ENCODE peak calls at places on chromosomes 7 and 10, in eight cellular contexts. A, H, Y, I, Z, M, J and Q are unnamed samples.

GRCh38 chr7:113804475-113805130 is 114.2 kb downstream of the PPP1R3A start:
- DNase-seq in A (no peak), H (no peak), Y (no peak), I (no peak), Z (no peak), M (no peak), J (no peak), Q (no peak)

GRCh38 chr7:121605297-121605640 is 209.2 kb upstream of the FAM3C start:
- DNase-seq in A (no peak), H (no peak), Y (no peak), I (peak), Z (no peak), M (no peak), J (peak), Q (peak)

GRCh38 chr10:63819753-63820347 is 298.6 kb downstream of the REEP3 start:
- DNase-seq in A (peak), H (peak), Y (peak), I (peak), Z (peak), M (peak), J (peak), Q (peak)

GRCh38 chr10:118966131-118967125 is 63.1 kb upstream of the NANOS1 start:
- DNase-seq in A (no peak), H (no peak), Y (peak), I (no peak), Z (no peak), M (peak), J (no peak), Q (peak)

GRCh38 chr10:129968937-129969527 is 5.0 kb upstream of the EBF3 start:
- DNase-seq in A (peak), H (peak), Y (peak), I (peak), Z (no peak), M (peak), J (peak), Q (peak)

GRCh38 chr10:13054844-13055243 is 45.1 kb upstream of the OPTN start:
- DNase-seq in A (no peak), H (no peak), Y (no peak), I (no peak), Z (no peak), M (no peak), J (no peak), Q (no peak)

GRCh38 chr10:114576716-114577115 is 81.4 kb downstream of the ABLIM1 start:
- DNase-seq in A (no peak), H (no peak), Y (no peak), I (no peak), Z (no peak), M (no peak), J (no peak), Q (no peak)

GRCh38 chr7:10708447-10708846 is 265.2 kb upstream of the PHF14 start:
- DNase-seq in A (no peak), H (peak), Y (no peak), I (no peak), Z (no peak), M (no peak), J (no peak), Q (no peak)

GRCh38 chr10:12521423-12521822 is 172.1 kb downstream of the CAMK1D start:
- DNase-seq in A (no peak), H (no peak), Y (no peak), I (no peak), Z (no peak), M (no peak), J (no peak), Q (no peak)

GRCh38 chr7:47254081-47255006 is 327.6 kb downstream of the TNS3 start:
- DNase-seq in A (peak), H (peak), Y (peak), I (peak), Z (no peak), M (peak), J (peak), Q (peak)

GRCh38 chr10:2913531-2913930 is 153.8 kb upstream of the PFKP start:
- DNase-seq in A (no peak), H (no peak), Y (no peak), I (no peak), Z (no peak), M (no peak), J (no peak), Q (no peak)

GRCh38 chr10:450463-450862 is 239.0 kb downstream of the DIP2C start:
- DNase-seq in A (no peak), H (no peak), Y (no peak), I (no peak), Z (no peak), M (no peak), J (no peak), Q (no peak)

GRCh38 chr7:82624337-82624736 is 180.8 kb upstream of the CACNA2D1 start:
- DNase-seq in A (no peak), H (no peak), Y (peak), I (peak), Z (peak), M (no peak), J (peak), Q (peak)

GRCh38 chr10:88194961-88195367 is 331.5 kb downstream of the PTEN start:
- DNase-seq in A (no peak), H (no peak), Y (no peak), I (no peak), Z (no peak), M (no peak), J (no peak), Q (peak)

GRCh38 chr7:39749177-39749576 is 125.8 kb downstream of the RALA start:
- DNase-seq in A (no peak), H (no peak), Y (peak), I (peak), Z (no peak), M (no peak), J (peak), Q (peak)

GRCh38 chr10:81093056-81093455 is 555.4 kb downstream of the SH2D4B start:
- DNase-seq in A (no peak), H (no peak), Y (no peak), I (no peak), Z (no peak), M (no peak), J (no peak), Q (no peak)

GRCh38 chr7:152633504-152633903 is 42.4 kb downstream of the XRCC2 start:
- DNase-seq in A (no peak), H (no peak), Y (no peak), I (no peak), Z (no peak), M (no peak), J (no peak), Q (no peak)

GRCh38 chr10:114395361-114396022 is 8.8 kb downstream of the AFAP1L2 start:
- DNase-seq in A (no peak), H (peak), Y (no peak), I (no peak), Z (no peak), M (no peak), J (no peak), Q (no peak)

GRCh38 chr10:121598261-121599249 is at the start of gene FGFR2:
- DNase-seq in A (peak), H (peak), Y (peak), I (peak), Z (no peak), M (peak), J (peak), Q (peak)

GRCh38 chr10:131743190-131744151 is 157.3 kb upstream of the PPP2R2D start:
- DNase-seq in A (no peak), H (peak), Y (no peak), I (no peak), Z (no peak), M (no peak), J (no peak), Q (no peak)

GRCh38 chr7:94578615-94579014 is 69.0 kb downstream of the CASD1 start:
- DNase-seq in A (no peak), H (no peak), Y (no peak), I (no peak), Z (no peak), M (no peak), J (no peak), Q (no peak)

GRCh38 chr10:125064681-125065492 is 95.5 kb downstream of the CTBP2 start:
- DNase-seq in A (peak), H (peak), Y (peak), I (peak), Z (peak), M (no peak), J (no peak), Q (peak)

GRCh38 chr10:122417667-122418066 is 36.8 kb upstream of the ARMS2 start:
- DNase-seq in A (no peak), H (no peak), Y (peak), I (peak), Z (peak), M (no peak), J (no peak), Q (peak)

GRCh38 chr7:82291931-82292330 is 151.6 kb downstream of the CACNA2D1 start:
- DNase-seq in A (no peak), H (no peak), Y (no peak), I (peak), Z (no peak), M (no peak), J (no peak), Q (no peak)

DNA sequence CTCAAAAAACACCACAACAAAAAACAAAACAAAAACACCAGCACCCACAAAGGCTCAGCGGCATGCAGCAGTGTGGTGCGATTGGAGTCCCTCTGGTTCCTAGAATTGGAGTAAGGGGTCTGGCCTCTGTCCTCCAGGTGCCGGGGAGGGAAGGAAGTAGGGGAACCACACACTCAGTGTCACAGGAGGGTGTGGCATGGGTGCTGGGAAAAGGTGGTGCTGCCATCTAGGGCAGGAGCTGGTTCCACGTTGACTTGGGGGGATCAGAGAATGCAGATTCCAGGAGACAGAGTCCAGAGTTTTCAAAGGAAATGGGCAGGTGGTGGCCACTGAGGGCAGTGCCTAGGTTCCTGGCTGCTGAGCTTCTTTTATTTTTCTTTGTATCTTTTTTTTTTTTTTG is 19.8 kb upstream of the WIPI2 start:
- DNase-seq in A (no peak), H (no peak), Y (no peak), I (no peak), Z (no peak), M (no peak), J (no peak), Q (no peak)
- TF ChIP-seq CTCF in A (no peak), H (no peak), Y (no peak), I (no peak), Z (no peak), M (no peak), J (no peak), Q (no peak)

GRCh38 chr7:25359471-25360059 is 131.3 kb upstream of the NPVF start:
- DNase-seq in A (no peak), H (no peak), Y (no peak), I (no peak), Z (no peak), M (no peak), J (no peak), Q (peak)
- H3K4me3 ChIP-seq in A (no peak), H (no peak), Y (no peak), I (no peak), Z (no peak), M (no peak), J (no peak), Q (no peak)

DNA sequence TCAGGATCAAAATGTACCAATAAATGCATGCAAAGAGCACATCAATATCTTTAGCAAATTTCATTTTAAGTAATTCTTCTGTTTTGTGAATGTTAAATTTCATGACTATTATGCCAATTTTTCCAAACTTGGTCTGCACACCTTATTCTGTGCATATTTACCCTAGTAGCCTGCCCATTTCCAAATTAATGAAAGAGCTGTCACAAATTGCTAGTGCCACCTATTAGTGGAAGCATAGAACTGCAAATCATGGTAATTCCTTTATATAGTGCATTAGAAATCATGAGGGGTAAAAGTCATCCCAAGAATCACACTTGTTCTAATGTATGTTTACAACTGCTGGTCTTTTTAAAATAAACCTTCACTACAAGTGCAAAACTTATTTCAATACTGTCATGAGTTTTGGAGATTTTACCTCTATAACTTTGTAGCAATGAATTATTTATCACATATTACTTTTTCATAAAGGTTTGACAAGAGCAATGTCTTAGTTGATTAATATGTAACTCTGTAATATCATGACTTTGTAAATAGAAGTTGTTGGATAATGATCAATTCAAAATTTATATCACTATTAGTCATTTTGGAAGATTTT is 5.7 kb downstream of the SEMA3A start:
- DNase-seq in A (no peak), H (no peak), Y (no peak), I (peak), Z (no peak), M (no peak), J (no peak), Q (no peak)
- TF ChIP-seq CTCF in A (no peak), H (peak), Y (peak), I (peak), Z (peak), M (peak), J (peak), Q (peak)

GRCh38 chr7:155491812-155492211 is 33.9 kb downstream of the EN2 start:
- DNase-seq in A (no peak), H (no peak), Y (no peak), I (no peak), Z (no peak), M (no peak), J (no peak), Q (no peak)
- H3K4me3 ChIP-seq in A (no peak), H (no peak), Y (no peak), I (no peak), Z (no peak), M (no peak), J (no peak), Q (no peak)

GRCh38 chr7:100874577-100875355 is at the start of gene SRRT:
- DNase-seq in A (peak), H (peak), Y (peak), I (peak), Z (peak), M (peak), J (peak), Q (peak)
- TF ChIP-seq CTCF in A (peak), H (peak), Y (peak), I (peak), Z (peak), M (peak), J (peak), Q (peak)

GRCh38 chr10:71622656-71623055 is 96.9 kb downstream of the C10orf105 start:
- DNase-seq in A (no peak), H (no peak), Y (no peak), I (no peak), Z (no peak), M (no peak), J (no peak), Q (no peak)
- H3K4me3 ChIP-seq in A (no peak), H (no peak), Y (no peak), I (no peak), Z (no peak), M (no peak), J (no peak), Q (no peak)

DNA sequence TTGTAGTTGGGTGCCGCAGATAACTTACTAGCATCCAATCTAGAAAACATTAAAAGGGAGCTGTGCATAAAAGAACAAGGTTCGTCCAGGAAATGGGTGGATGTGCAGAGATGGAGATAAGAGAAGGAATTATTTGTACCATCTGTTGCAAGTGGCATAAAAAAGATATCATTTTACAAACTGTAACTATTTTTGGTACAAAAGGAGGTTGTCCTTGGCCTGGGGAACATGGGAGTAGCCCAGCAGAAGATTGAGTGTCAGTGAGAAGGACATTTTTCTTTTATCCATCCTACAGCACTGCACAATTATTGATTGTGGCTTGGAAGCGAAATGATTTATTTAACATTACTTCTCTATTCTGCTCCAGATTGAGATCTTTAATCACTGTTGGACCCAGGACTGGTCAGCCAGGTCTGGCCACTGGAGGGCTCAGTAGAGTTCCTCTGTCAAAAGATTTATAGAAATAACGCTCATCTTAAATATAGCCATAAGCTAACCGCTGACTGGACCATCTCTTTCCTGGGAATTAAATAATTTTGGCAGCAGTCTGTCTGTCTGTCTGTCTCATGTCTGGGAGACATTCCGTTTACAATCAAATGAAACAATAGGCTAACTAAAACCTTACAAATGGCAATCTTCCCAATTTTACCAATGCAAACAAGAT is 254.1 kb downstream of the KIAA1217 start:
- DNase-seq in A (no peak), H (no peak), Y (no peak), I (no peak), Z (no peak), M (no peak), J (peak), Q (peak)
- TF ChIP-seq CTCF in A (peak), H (no peak), Y (peak), I (peak), Z (peak), M (no peak), J (peak), Q (peak)